ENCODE peak calls at places on chromosomes 2 and 18, in ten cellular contexts. E is CD8-positive, alpha-beta T cell; R is HuH-7.5; P is effector CD4-positive, alpha-beta T cell; S is NCI-H1092; X is activated naive CD8-positive, alpha-beta T cell treated with anti-CD3 and anti-CD28 coated beads, Interleukin-2, amount 50 U/mL, for 24 hours; N is left cardiac atrium; F is CD4-positive, alpha-beta memory T cell; G is astrocyte of the cerebellum; B is NCI-H510A treated with DMSO at 0.1 percent for 48 hours. J is an unnamed sample.

GRCh38 chr2:215528555-215528954 is 92.7 kb upstream of the FN1 start:
- DNase-seq in F (no peak), S (no peak), G (peak; percentile 81), P (no peak), E (no peak), X (no peak), R (no peak), B (no peak), N (no peak), J (no peak)

GRCh38 chr2:55156326-55156725 is 75.8 kb downstream of the CLHC1 start:
- DNase-seq in S (no peak), F (no peak), R (no peak), X (no peak), G (peak; percentile 67), B (no peak), E (no peak), P (no peak), N (no peak), J (no peak)

GRCh38 chr18:58960946-58961722 is 96.5 kb downstream of the ZNF532 start:
- DNase-seq in S (no peak), N (peak; percentile 54), R (no peak), F (no peak), G (no peak), E (no peak), P (no peak), B (no peak), X (no peak), J (no peak)

GRCh38 chr2:45607701-45608100 is 3.4 kb downstream of the SRBD1 start:
- DNase-seq in N (no peak), S (no peak), P (no peak), X (no peak), R (no peak), G (no peak), E (no peak), B (peak; percentile 29), F (no peak), J (peak; percentile 46)

GRCh38 chr2:45180784-45181183 is 171.5 kb upstream of the SIX2 start:
- DNase-seq in B (no peak), S (no peak), N (no peak), X (no peak), P (no peak), R (no peak), G (no peak), F (no peak), E (no peak), J (no peak)

GRCh38 chr18:27673861-27674260 is 488.8 kb upstream of the CHST9 start:
- DNase-seq in R (no peak), N (no peak), E (no peak), P (no peak), G (no peak), F (no peak), B (no peak), X (no peak), S (no peak), J (no peak)

GRCh38 chr18:69081846-69082245 is 284.0 kb downstream of the CCDC102B start:
- DNase-seq in G (no peak), X (no peak), P (no peak), F (no peak), B (no peak), E (no peak), N (no peak), S (no peak), R (no peak), J (no peak)

GRCh38 chr2:218230882-218231281 is 13.9 kb downstream of the ARPC2 start:
- DNase-seq in S (no peak), E (no peak), P (no peak), N (no peak), F (peak; percentile 33), X (peak; percentile 30), B (no peak), R (peak; percentile 17), G (no peak), J (no peak)

GRCh38 chr2:115163572-115163971 is 721.1 kb downstream of the DPP10 start:
- DNase-seq in R (no peak), N (no peak), X (no peak), P (no peak), F (no peak), B (peak; percentile 70), E (no peak), S (no peak), G (no peak), J (no peak)

GRCh38 chr2:85470850-85471800 is 52.6 kb downstream of the SH2D6 start:
- DNase-seq in B (no peak), R (no peak), S (no peak), F (no peak), E (no peak), N (no peak), G (no peak), P (no peak), X (peak; percentile 16), J (no peak)

GRCh38 chr2:56589820-56590219 is 406.0 kb downstream of the CCDC85A start:
- DNase-seq in S (no peak), G (no peak), R (no peak), X (no peak), P (no peak), E (no peak), N (no peak), B (no peak), F (no peak), J (no peak)

GRCh38 chr18:2441544-2441943 is 129.8 kb downstream of the METTL4 start:
- DNase-seq in E (no peak), R (no peak), G (no peak), S (no peak), X (no peak), B (no peak), F (no peak), P (no peak), N (no peak), J (no peak)

GRCh38 chr2:238596571-238597551 is 170.1 kb downstream of the ASB1 start:
- DNase-seq in F (no peak), S (no peak), P (no peak), E (no peak), N (peak; percentile 57), R (no peak), X (no peak), G (peak; percentile 93), B (no peak), J (peak; percentile 12)

J was measured in NCI-H460.